ENCODE peak calls at places on chromosome 13, in four cellular contexts. O is H1, F is right atrium auricular region, P is spleen. U is an unnamed sample. For H3K36me3 and H3K27me3, the result is how much of the 10 kb centered on the place peaks cover.

GRCh38 chr13:106917673-106918652 is 350.0 kb upstream of the ARGLU1 start:
- DNase-seq in O (peak), F (peak), P (peak), U (peak)

GRCh38 chr13:91375119-91375729 is 23.2 kb upstream of the GPC5 start:
- DNase-seq in O (no peak), F (no peak), P (no peak), U (peak)

GRCh38 chr13:84032116-84032515 is 149.8 kb upstream of the SLITRK1 start:
- DNase-seq in O (no peak), F (no peak), P (no peak), U (no peak)

GRCh38 chr13:97945342-97945741 is 8.1 kb upstream of the IPO5 start:
- DNase-seq in O (no peak), F (no peak), P (no peak), U (no peak)

GRCh38 chr13:74015137-74015536 is 119.1 kb downstream of the KLF12 start:
- DNase-seq in O (no peak), F (no peak), P (no peak), U (no peak)

GRCh38 chr13:57946361-57946760 is 314.8 kb downstream of the PCDH17 start:
- DNase-seq in O (no peak), F (no peak), P (no peak), U (no peak)

GRCh38 chr13:27976362-27977177 is 7.5 kb upstream of the CDX2 start:
- DNase-seq in O (peak), F (no peak), P (no peak), U (no peak)

GRCh38 chr13:30113531-30113930 is 193.8 kb downstream of the KATNAL1 start:
- DNase-seq in O (no peak), F (no peak), P (no peak), U (no peak)

GRCh38 chr13:44739539-44739938 is 163.4 kb upstream of the TSC22D1 start:
- DNase-seq in O (no peak), F (no peak), P (no peak), U (no peak)

GRCh38 chr13:50916701-50917184 is 7.2 kb downstream of the RNASEH2B start:
- DNase-seq in O (no peak), F (no peak), P (no peak), U (no peak)

GRCh38 chr13:24997367-24997967 is 98.5 kb upstream of the PABPC3 start:
- DNase-seq in O (no peak), F (no peak), P (no peak), U (peak)

GRCh38 chr13:46077260-46077659 is 24.7 kb upstream of the ZC3H13 start:
- DNase-seq in O (no peak), F (no peak), P (no peak), U (no peak)

GRCh38 chr13:41465215-41465907 is 8.0 kb downstream of the RGCC start:
- DNase-seq in O (no peak), F (no peak), P (peak), U (no peak)
- H3K4me3 ChIP-seq in O (no peak), F (no peak), P (no peak), U (no peak)

GRCh38 chr13:112554214-112554850 is 33.6 kb downstream of the TUBGCP3 start:
- DNase-seq in O (no peak), F (no peak), P (no peak), U (no peak)
- H3K36me3 ChIP-seq in O (under half), F (half or more), P (under half), U (under half)

GRCh38 chr13:34321986-34322385 is 504.0 kb downstream of the RFC3 start:
- DNase-seq in O (no peak), F (no peak), P (no peak), U (no peak)
- H3K27me3 ChIP-seq in O (under half), F (under half), P (under half), U (under half)

GRCh38 chr13:99307648-99308339 is 595 bp upstream of the GPR183 start:
- DNase-seq in O (no peak), F (no peak), P (no peak), U (no peak)

GRCh38 chr13:99307247-99307646 is at the start of gene GPR183:
- DNase-seq in O (no peak), F (no peak), P (no peak), U (no peak)

GRCh38 chr13:99303863-99304521 is 3.2 kb downstream of the GPR183 start:
- DNase-seq in O (no peak), F (no peak), P (no peak), U (no peak)

GRCh38 chr13:99304541-99304940 is 2.7 kb downstream of the GPR183 start:
- DNase-seq in O (no peak), F (no peak), P (no peak), U (no peak)

DNA sequence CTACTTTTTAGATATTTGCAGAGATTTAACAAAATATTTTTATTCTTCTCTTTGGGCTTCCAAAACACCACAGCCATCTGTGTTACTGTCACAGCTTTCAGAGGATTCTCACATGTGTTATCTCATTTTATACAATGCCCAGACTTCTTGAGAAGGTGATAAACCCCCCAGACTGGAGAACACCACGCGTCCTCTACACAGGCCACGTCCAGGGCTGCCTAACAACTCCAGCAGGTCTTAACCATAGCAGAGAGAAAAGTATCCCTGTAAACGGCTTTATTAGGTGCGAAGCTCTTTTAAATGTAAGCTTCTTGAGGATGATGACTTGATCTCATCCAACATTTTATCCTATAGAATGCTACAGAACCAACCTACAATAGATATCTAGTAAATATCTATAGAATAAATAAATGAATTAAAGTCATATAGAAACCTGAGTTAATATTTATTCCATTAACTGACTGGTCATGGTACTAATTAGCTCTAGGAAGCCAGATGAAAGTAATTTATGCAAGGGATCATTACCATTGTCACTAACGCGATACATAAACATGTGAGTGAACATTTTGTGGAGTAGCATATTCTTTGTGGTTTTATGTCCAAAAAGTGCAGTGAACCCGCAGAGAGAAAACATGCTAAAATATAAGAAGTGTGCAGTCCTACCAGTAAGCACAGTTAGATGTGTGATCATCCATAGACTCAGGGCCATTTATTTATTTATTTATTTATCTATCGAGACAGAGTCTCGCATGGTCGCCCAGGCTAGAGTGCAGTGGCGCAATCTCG is 1.8 kb downstream of the GPR183 start:
- DNase-seq in O (no peak), F (no peak), P (no peak), U (no peak)
- H3K4me3 ChIP-seq in O (no peak), F (no peak), P (peak), U (no peak)

GRCh38 chr13:77143325-77143907 is 116.5 kb upstream of the FBXL3 start:
- DNase-seq in O (no peak), F (no peak), P (no peak), U (no peak)

GRCh38 chr13:77139311-77139710 is 112.4 kb upstream of the FBXL3 start:
- DNase-seq in O (no peak), F (no peak), P (no peak), U (no peak)

GRCh38 chr13:77136902-77137420 is 110.0 kb upstream of the FBXL3 start:
- DNase-seq in O (no peak), F (no peak), P (no peak), U (no peak)

DNA sequence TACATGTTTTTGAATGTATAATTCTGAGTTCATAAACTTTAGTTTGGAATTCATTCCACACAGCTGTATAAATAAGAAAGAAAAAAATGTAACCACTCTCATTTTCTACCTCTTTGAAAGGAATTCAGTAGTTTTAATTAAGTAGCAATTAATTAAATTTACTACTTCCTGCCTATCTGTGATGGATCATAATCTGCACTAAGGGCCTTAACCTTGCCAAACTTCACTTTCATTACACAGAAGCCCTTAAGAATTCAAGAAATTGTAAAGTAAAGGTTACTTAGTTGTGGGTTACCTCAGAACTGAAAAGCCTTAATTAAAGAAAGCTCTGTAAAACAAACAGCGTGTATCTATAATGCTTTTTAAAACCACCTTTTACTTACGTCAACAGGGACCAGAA is 111.9 kb upstream of the FBXL3 start:
- DNase-seq in O (no peak), F (no peak), P (no peak), U (no peak)
- H3K36me3 ChIP-seq in O (under half), F (under half), P (under half), U (under half)